ENCODE peak calls at places on chromosomes 2 and 18, in seven cellular contexts. One of them, this sample, is unnamed.

GRCh38 chr2:202035089-202035940 is 1.7 kb downstream of the FZD7 start:
- DNase-seq in EL: peak
- DNase-seq in HT1080: no peak
- DNase-seq in heart right ventricle: peak
- DNase-seq in nephron progenitor cell: peak
- DNase-seq in GM13977: peak
- DNase-seq in HEK293T: no peak
- DNase-seq in this sample: peak

GRCh38 chr2:190497428-190497827 is 37.1 kb downstream of the NEMP2 start:
- DNase-seq in nephron progenitor cell: no peak
- DNase-seq in heart right ventricle: no peak
- DNase-seq in HEK293T: no peak
- DNase-seq in EL: no peak
- DNase-seq in GM13977: no peak
- DNase-seq in HT1080: no peak
- DNase-seq in this sample: no peak

GRCh38 chr2:61632276-61633169 is 94.4 kb upstream of the XPO1 start:
- DNase-seq in HEK293T: no peak
- DNase-seq in EL: no peak
- DNase-seq in GM13977: no peak
- DNase-seq in HT1080: no peak
- DNase-seq in nephron progenitor cell: no peak
- DNase-seq in heart right ventricle: no peak
- DNase-seq in this sample: no peak

GRCh38 chr2:133266926-133267590 is 301.2 kb downstream of the NCKAP5 start:
- DNase-seq in HEK293T: peak
- DNase-seq in EL: peak
- DNase-seq in heart right ventricle: no peak
- DNase-seq in HT1080: no peak
- DNase-seq in GM13977: no peak
- DNase-seq in nephron progenitor cell: peak
- DNase-seq in this sample: no peak

GRCh38 chr18:23879966-23880565 is 134.5 kb upstream of the TTC39C start:
- DNase-seq in nephron progenitor cell: no peak
- DNase-seq in HEK293T: no peak
- DNase-seq in HT1080: no peak
- DNase-seq in EL: no peak
- DNase-seq in GM13977: no peak
- DNase-seq in heart right ventricle: no peak
- DNase-seq in this sample: no peak

GRCh38 chr18:57666818-57667497 is 45.3 kb upstream of the NARS1 start:
- DNase-seq in HEK293T: no peak
- DNase-seq in nephron progenitor cell: no peak
- DNase-seq in GM13977: no peak
- DNase-seq in HT1080: no peak
- DNase-seq in EL: no peak
- DNase-seq in heart right ventricle: no peak
- DNase-seq in this sample: peak

GRCh38 chr2:217804786-217805678 is 197.8 kb downstream of the TNS1 start:
- DNase-seq in EL: no peak
- DNase-seq in nephron progenitor cell: no peak
- DNase-seq in GM13977: no peak
- DNase-seq in HEK293T: no peak
- DNase-seq in heart right ventricle: no peak
- DNase-seq in HT1080: no peak
- DNase-seq in this sample: no peak

GRCh38 chr2:43207553-43208300 is 18.7 kb downstream of the ZFP36L2 start:
- DNase-seq in EL: no peak
- DNase-seq in nephron progenitor cell: no peak
- DNase-seq in HT1080: no peak
- DNase-seq in heart right ventricle: no peak
- DNase-seq in GM13977: no peak
- DNase-seq in HEK293T: no peak
- DNase-seq in this sample: no peak

GRCh38 chr2:85713836-85714235 is 19.7 kb downstream of the GNLY start:
- DNase-seq in GM13977: no peak
- DNase-seq in EL: no peak
- DNase-seq in nephron progenitor cell: no peak
- DNase-seq in HT1080: no peak
- DNase-seq in HEK293T: no peak
- DNase-seq in heart right ventricle: no peak
- DNase-seq in this sample: no peak

GRCh38 chr2:238389985-238390682 is 36.6 kb upstream of the ASB1 start:
- DNase-seq in EL: no peak
- DNase-seq in heart right ventricle: no peak
- DNase-seq in HEK293T: no peak
- DNase-seq in GM13977: no peak
- DNase-seq in nephron progenitor cell: no peak
- DNase-seq in HT1080: no peak
- DNase-seq in this sample: no peak

GRCh38 chr18:62537946-62538345 is 15.1 kb downstream of the ZCCHC2 start:
- DNase-seq in EL: no peak
- DNase-seq in GM13977: no peak
- DNase-seq in heart right ventricle: no peak
- DNase-seq in HEK293T: no peak
- DNase-seq in nephron progenitor cell: no peak
- DNase-seq in HT1080: no peak
- DNase-seq in this sample: no peak

GRCh38 chr2:43178602-43179542 is 47.5 kb downstream of the ZFP36L2 start:
- DNase-seq in GM13977: no peak
- DNase-seq in EL: peak
- DNase-seq in nephron progenitor cell: peak
- DNase-seq in HEK293T: peak
- DNase-seq in HT1080: peak
- DNase-seq in heart right ventricle: peak
- DNase-seq in this sample: peak

GRCh38 chr2:102932521-102932920 is 170.7 kb downstream of the TMEM182 start:
- DNase-seq in EL: no peak
- DNase-seq in HEK293T: no peak
- DNase-seq in nephron progenitor cell: no peak
- DNase-seq in GM13977: no peak
- DNase-seq in heart right ventricle: no peak
- DNase-seq in HT1080: peak
- DNase-seq in this sample: no peak

GRCh38 chr2:202941771-202942170 is 29.7 kb downstream of the CARF start:
- DNase-seq in EL: peak
- DNase-seq in GM13977: no peak
- DNase-seq in HEK293T: no peak
- DNase-seq in HT1080: no peak
- DNase-seq in nephron progenitor cell: no peak
- DNase-seq in heart right ventricle: no peak
- DNase-seq in this sample: no peak

GRCh38 chr2:191894681-191895147 is 47.8 kb upstream of the CAVIN2 start:
- DNase-seq in GM13977: no peak
- DNase-seq in heart right ventricle: no peak
- DNase-seq in HT1080: peak
- DNase-seq in nephron progenitor cell: no peak
- DNase-seq in HEK293T: no peak
- DNase-seq in EL: peak
- DNase-seq in this sample: peak

GRCh38 chr2:237760506-237761502 is 37.8 kb upstream of the RBM44 start:
- DNase-seq in EL: no peak
- DNase-seq in heart right ventricle: no peak
- DNase-seq in nephron progenitor cell: no peak
- DNase-seq in HEK293T: no peak
- DNase-seq in HT1080: no peak
- DNase-seq in GM13977: no peak
- DNase-seq in this sample: no peak

GRCh38 chr18:48754993-48755473 is 195.7 kb downstream of the SMAD7 start:
- DNase-seq in nephron progenitor cell: no peak
- DNase-seq in HEK293T: no peak
- DNase-seq in EL: no peak
- DNase-seq in heart right ventricle: no peak
- DNase-seq in GM13977: peak
- DNase-seq in HT1080: no peak
- DNase-seq in this sample: no peak

GRCh38 chr2:13638181-13638580 is 921.4 kb downstream of the TRIB2 start:
- DNase-seq in HT1080: peak
- DNase-seq in heart right ventricle: no peak
- DNase-seq in EL: no peak
- DNase-seq in nephron progenitor cell: no peak
- DNase-seq in HEK293T: no peak
- DNase-seq in GM13977: no peak
- DNase-seq in this sample: peak

GRCh38 chr2:149827585-149828156 is 240.1 kb upstream of the MMADHC start:
- DNase-seq in HEK293T: no peak
- DNase-seq in GM13977: no peak
- DNase-seq in nephron progenitor cell: no peak
- DNase-seq in heart right ventricle: no peak
- DNase-seq in EL: no peak
- DNase-seq in HT1080: peak
- DNase-seq in this sample: no peak

GRCh38 chr2:215352602-215353001 is 40.7 kb downstream of the ATIC start:
- DNase-seq in GM13977: no peak
- DNase-seq in heart right ventricle: no peak
- DNase-seq in HT1080: no peak
- DNase-seq in EL: no peak
- DNase-seq in HEK293T: no peak
- DNase-seq in nephron progenitor cell: no peak
- DNase-seq in this sample: no peak

GRCh38 chr2:116416988-116417387 is 1397.5 kb upstream of the DDX18 start:
- DNase-seq in nephron progenitor cell: no peak
- DNase-seq in heart right ventricle: no peak
- DNase-seq in HT1080: no peak
- DNase-seq in GM13977: no peak
- DNase-seq in EL: no peak
- DNase-seq in HEK293T: no peak
- DNase-seq in this sample: no peak

GRCh38 chr18:46676162-46676830 is 19.3 kb upstream of the LOXHD1 start:
- DNase-seq in HEK293T: no peak
- DNase-seq in EL: peak
- DNase-seq in nephron progenitor cell: peak
- DNase-seq in heart right ventricle: no peak
- DNase-seq in HT1080: peak
- DNase-seq in GM13977: no peak
- DNase-seq in this sample: no peak

GRCh38 chr18:61025596-61025995 is 307.6 kb upstream of the CDH20 start:
- DNase-seq in HT1080: no peak
- DNase-seq in GM13977: no peak
- DNase-seq in heart right ventricle: no peak
- DNase-seq in nephron progenitor cell: no peak
- DNase-seq in HEK293T: no peak
- DNase-seq in EL: no peak
- DNase-seq in this sample: no peak

GRCh38 chr2:237886702-237887481 is 27.5 kb downstream of the RAMP1 start:
- DNase-seq in EL: no peak
- DNase-seq in GM13977: no peak
- DNase-seq in HEK293T: no peak
- DNase-seq in HT1080: no peak
- DNase-seq in heart right ventricle: peak
- DNase-seq in nephron progenitor cell: no peak
- DNase-seq in this sample: no peak

GRCh38 chr18:48802543-48803428 is 148.0 kb downstream of the SMAD7 start:
- DNase-seq in GM13977: no peak
- DNase-seq in nephron progenitor cell: peak
- DNase-seq in EL: no peak
- DNase-seq in HEK293T: no peak
- DNase-seq in HT1080: no peak
- DNase-seq in heart right ventricle: no peak
- DNase-seq in this sample: no peak

GRCh38 chr2:160918909-160919503 is 241.2 kb upstream of the TANK start:
- DNase-seq in HEK293T: peak
- DNase-seq in heart right ventricle: peak
- DNase-seq in nephron progenitor cell: peak
- DNase-seq in HT1080: peak
- DNase-seq in GM13977: peak
- DNase-seq in EL: peak
- DNase-seq in this sample: no peak

GRCh38 chr2:121045245-121045644 is 239.8 kb downstream of the TFCP2L1 start:
- DNase-seq in nephron progenitor cell: no peak
- DNase-seq in EL: no peak
- DNase-seq in HT1080: no peak
- DNase-seq in HEK293T: no peak
- DNase-seq in heart right ventricle: no peak
- DNase-seq in GM13977: no peak
- DNase-seq in this sample: no peak

GRCh38 chr2:85772841-85773491 is 19.2 kb downstream of the ATOH8 start:
- DNase-seq in HEK293T: no peak
- DNase-seq in HT1080: no peak
- DNase-seq in nephron progenitor cell: no peak
- DNase-seq in heart right ventricle: peak
- DNase-seq in GM13977: no peak
- DNase-seq in EL: no peak
- DNase-seq in this sample: no peak

GRCh38 chr2:46874236-46874929 is 41.2 kb downstream of the MCFD2 start:
- DNase-seq in GM13977: no peak
- DNase-seq in EL: peak
- DNase-seq in heart right ventricle: peak
- DNase-seq in HT1080: no peak
- DNase-seq in HEK293T: no peak
- DNase-seq in nephron progenitor cell: no peak
- DNase-seq in this sample: no peak

GRCh38 chr2:173159794-173160463 is 84.3 kb downstream of the MAP3K20 start:
- DNase-seq in HEK293T: peak
- DNase-seq in EL: peak
- DNase-seq in heart right ventricle: peak
- DNase-seq in HT1080: peak
- DNase-seq in GM13977: no peak
- DNase-seq in nephron progenitor cell: no peak
- DNase-seq in this sample: peak

GRCh38 chr2:61727746-61728145 is 126.1 kb downstream of the FAM161A start:
- DNase-seq in nephron progenitor cell: no peak
- DNase-seq in GM13977: peak
- DNase-seq in EL: peak
- DNase-seq in HEK293T: no peak
- DNase-seq in heart right ventricle: no peak
- DNase-seq in HT1080: peak
- DNase-seq in this sample: no peak

GRCh38 chr2:173101687-173102086 is 26.0 kb downstream of the MAP3K20 start:
- DNase-seq in nephron progenitor cell: no peak
- DNase-seq in heart right ventricle: no peak
- DNase-seq in HEK293T: no peak
- DNase-seq in HT1080: no peak
- DNase-seq in GM13977: peak
- DNase-seq in EL: no peak
- DNase-seq in this sample: no peak

GRCh38 chr2:216341151-216341550 is 31.1 kb downstream of the MARCHF4 start:
- DNase-seq in HT1080: no peak
- DNase-seq in heart right ventricle: no peak
- DNase-seq in HEK293T: no peak
- DNase-seq in EL: no peak
- DNase-seq in GM13977: no peak
- DNase-seq in nephron progenitor cell: no peak
- DNase-seq in this sample: peak

GRCh38 chr2:120669121-120669952 is 66.3 kb upstream of the GLI2 start:
- DNase-seq in nephron progenitor cell: peak
- DNase-seq in HEK293T: peak
- DNase-seq in heart right ventricle: no peak
- DNase-seq in GM13977: no peak
- DNase-seq in HT1080: peak
- DNase-seq in EL: peak
- DNase-seq in this sample: no peak

GRCh38 chr18:36215577-36215976 is 28.3 kb downstream of the MOCOS start:
- DNase-seq in EL: no peak
- DNase-seq in nephron progenitor cell: no peak
- DNase-seq in heart right ventricle: no peak
- DNase-seq in HEK293T: no peak
- DNase-seq in GM13977: no peak
- DNase-seq in HT1080: no peak
- DNase-seq in this sample: no peak

GRCh38 chr2:169081551-169081950 is 12.2 kb downstream of the DHRS9 start:
- DNase-seq in HT1080: no peak
- DNase-seq in EL: no peak
- DNase-seq in heart right ventricle: no peak
- DNase-seq in HEK293T: no peak
- DNase-seq in GM13977: no peak
- DNase-seq in nephron progenitor cell: no peak
- DNase-seq in this sample: no peak

GRCh38 chr2:1236596-1236995 is 176.7 kb upstream of the TPO start:
- DNase-seq in HEK293T: no peak
- DNase-seq in EL: peak
- DNase-seq in heart right ventricle: no peak
- DNase-seq in GM13977: no peak
- DNase-seq in nephron progenitor cell: no peak
- DNase-seq in HT1080: no peak
- DNase-seq in this sample: no peak

GRCh38 chr2:143321994-143322393 is 192.8 kb downstream of the ARHGAP15 start:
- DNase-seq in nephron progenitor cell: no peak
- DNase-seq in HEK293T: peak
- DNase-seq in HT1080: no peak
- DNase-seq in GM13977: no peak
- DNase-seq in heart right ventricle: no peak
- DNase-seq in EL: no peak
- DNase-seq in this sample: no peak